ENCODE peak calls at places on chromosome 12, in nine cellular contexts. X, C, O, D, I, P, A, T and U are unnamed samples.

GRCh38 chr12:78674311-78675085 is 190.1 kb upstream of the SYT1 start:
- DNase-seq in X (no peak), C (no peak), O (peak; percentile 38), D (no peak), I (no peak), P (peak; percentile 31), A (no peak), T (no peak), U (no peak)

GRCh38 chr12:10365716-10366433 is 24.0 kb downstream of the KLRK1 start:
- DNase-seq in X (no peak), C (no peak), O (peak; percentile 60), D (no peak), I (no peak), P (peak; percentile 38), A (no peak), T (no peak), U (no peak)

GRCh38 chr12:99087278-99087677 is 442.2 kb downstream of the APAF1 start:
- DNase-seq in X (no peak), C (no peak), O (peak; percentile 52), D (no peak), I (no peak), P (no peak), A (no peak), T (no peak), U (no peak)

GRCh38 chr12:34286483-34286882 is 264.2 kb downstream of the ALG10 start:
- DNase-seq in X (no peak), C (no peak), O (no peak), D (no peak), I (no peak), P (no peak), A (no peak), T (no peak), U (no peak)

GRCh38 chr12:41743835-41744234 is 400.8 kb downstream of the GXYLT1 start:
- DNase-seq in X (no peak), C (no peak), O (peak; percentile 67), D (no peak), I (no peak), P (peak; percentile 0), A (no peak), T (no peak), U (no peak)

GRCh38 chr12:93892431-93893210 is 215.4 kb downstream of the CRADD start:
- DNase-seq in X (no peak), C (no peak), O (no peak), D (no peak), I (no peak), P (no peak), A (no peak), T (no peak), U (peak; percentile 87)

GRCh38 chr12:65634061-65634460 is 190.2 kb upstream of the HMGA2 start:
- DNase-seq in X (no peak), C (no peak), O (peak; percentile 95), D (no peak), I (no peak), P (no peak), A (no peak), T (no peak), U (no peak)

GRCh38 chr12:48765753-48766162 is 23.1 kb downstream of the ADCY6 start:
- DNase-seq in X (no peak), C (no peak), O (no peak), D (no peak), I (no peak), P (peak; percentile 57), A (no peak), T (no peak), U (no peak)

GRCh38 chr12:53514626-53515290 is 7.5 kb upstream of the NPFF start:
- DNase-seq in X (no peak), C (no peak), O (no peak), D (no peak), I (no peak), P (no peak), A (no peak), T (no peak), U (no peak)

GRCh38 chr12:27431185-27431584 is 15.4 kb upstream of the SMCO2 start:
- DNase-seq in X (no peak), C (no peak), O (no peak), D (no peak), I (no peak), P (no peak), A (no peak), T (no peak), U (no peak)